ENCODE peak calls at places on chromosome 7, in five cellular contexts. M is tibial artery, F is lower lobe of right lung, P is lung microvascular endothelial cell, A is GM04504. S is an unnamed sample.

GRCh38 chr7:77797734-77798393 is 370 bp downstream of the TMEM60 start:
- DNase-seq in F (no peak), M (peak), A (no peak), P (peak), S (no peak)

GRCh38 chr7:57388761-57389160 is 61.2 kb upstream of the ZNF716 start:
- DNase-seq in M (no peak), P (no peak), F (no peak), A (no peak), S (no peak)

GRCh38 chr7:99399597-99399996 is 8.8 kb downstream of the PDAP1 start:
- DNase-seq in M (no peak), F (peak), A (no peak), P (no peak), S (no peak)

GRCh38 chr7:38199782-38200181 is 21.7 kb downstream of the STARD3NL start:
- DNase-seq in A (no peak), M (no peak), F (no peak), P (no peak), S (no peak)

GRCh38 chr7:79317728-79318127 is 135.7 kb downstream of the MAGI2 start:
- DNase-seq in F (no peak), M (no peak), A (peak), P (no peak), S (no peak)

GRCh38 chr7:40175725-40176510 is 41.1 kb downstream of the SUGCT start:
- DNase-seq in F (no peak), A (peak), M (no peak), P (no peak), S (no peak)

GRCh38 chr7:6167587-6168154 is 104.8 kb downstream of the CYTH3 start:
- DNase-seq in P (no peak), M (no peak), A (no peak), F (no peak), S (no peak)

GRCh38 chr7:6578114-6579084 is 1.1 kb downstream of the ZDHHC4 start:
- DNase-seq in M (no peak), P (no peak), F (no peak), A (no peak), S (no peak)

GRCh38 chr7:95609277-95609971 is 13.1 kb upstream of the PDK4 start:
- DNase-seq in F (no peak), P (peak), A (peak), M (peak), S (no peak)

GRCh38 chr7:28103984-28104628 is 76.5 kb downstream of the JAZF1 start:
- DNase-seq in P (no peak), A (no peak), F (peak), M (no peak), S (no peak)

GRCh38 chr7:55593515-55594318 is 21.4 kb upstream of the VOPP1 start:
- DNase-seq in M (peak), F (peak), P (peak), A (no peak), S (no peak)

GRCh38 chr7:133571066-133571465 is 318.2 kb downstream of the EXOC4 start:
- DNase-seq in M (no peak), F (no peak), P (no peak), A (no peak), S (no peak)